ENCODE peak calls at places on chromosomes 1 and 21, in eight cellular contexts. O, N, L, Z, Q, T, M and Y are unnamed samples.
A peak's percentile ranks its signal among the peaks of the same experiment; 100 is the strongest.

GRCh38 chr1:103191327-103191726 is 83.0 kb upstream of the COL11A1 start:
- DNase-seq in O (no peak), N (no peak), L (peak; percentile 50), Z (no peak), Q (no peak), T (no peak), M (no peak), Y (no peak)

GRCh38 chr1:84721152-84721551 is 30.9 kb upstream of the SSX2IP start:
- DNase-seq in O (no peak), N (no peak), L (peak; percentile 34), Z (no peak), Q (no peak), T (no peak), M (no peak), Y (no peak)

GRCh38 chr1:9767964-9768668 is 55.6 kb downstream of the CLSTN1 start:
- DNase-seq in O (no peak), N (no peak), L (no peak), Z (no peak), Q (no peak), T (no peak), M (no peak), Y (no peak)

GRCh38 chr21:16302851-16303282 is 573.1 kb downstream of the USP25 start:
- DNase-seq in O (no peak), N (peak; percentile 45), L (peak; percentile 98), Z (no peak), Q (no peak), T (no peak), M (no peak), Y (peak; percentile 9)

GRCh38 chr1:149884433-149885363 is 14.7 kb upstream of the BOLA1 start:
- DNase-seq in O (no peak), N (no peak), L (peak; percentile 30), Z (no peak), Q (no peak), T (peak; percentile 65), M (no peak), Y (peak; percentile 73)

GRCh38 chr1:32372149-32372756 is 9.9 kb downstream of the TSSK3 start:
- DNase-seq in O (no peak), N (no peak), L (no peak), Z (peak; percentile 40), Q (no peak), T (no peak), M (peak; percentile 35), Y (no peak)

GRCh38 chr21:37074195-37074510 is 1.1 kb downstream of the TTC3 start:
- DNase-seq in O (no peak), N (no peak), L (no peak), Z (no peak), Q (no peak), T (no peak), M (no peak), Y (no peak)

GRCh38 chr1:71944006-71944405 is 338.3 kb downstream of the NEGR1 start:
- DNase-seq in O (no peak), N (no peak), L (no peak), Z (no peak), Q (no peak), T (no peak), M (no peak), Y (no peak)

GRCh38 chr1:38009088-38009840 is 3.3 kb upstream of the UTP11 start:
- DNase-seq in O (no peak), N (no peak), L (peak; percentile 97), Z (no peak), Q (no peak), T (no peak), M (peak; percentile 51), Y (peak; percentile 43)

GRCh38 chr1:231172411-231172810 is 10.6 kb downstream of the TRIM67 start:
- DNase-seq in O (no peak), N (peak; percentile 32), L (no peak), Z (no peak), Q (no peak), T (no peak), M (no peak), Y (no peak)

GRCh38 chr1:164704954-164705353 is 146.0 kb downstream of the PBX1 start:
- DNase-seq in O (no peak), N (no peak), L (no peak), Z (no peak), Q (no peak), T (no peak), M (no peak), Y (peak; percentile 51)

GRCh38 chr1:200850554-200850953 is 22.2 kb upstream of the GPR25 start:
- DNase-seq in O (no peak), N (no peak), L (no peak), Z (no peak), Q (no peak), T (no peak), M (no peak), Y (no peak)

GRCh38 chr1:116754203-116754977 is at the start of gene CD2:
- DNase-seq in O (no peak), N (no peak), L (no peak), Z (peak; percentile 44), Q (no peak), T (no peak), M (peak; percentile 61), Y (no peak)

GRCh38 chr1:112448937-112449629 is 53.1 kb downstream of the CTTNBP2NL start:
- DNase-seq in O (no peak), N (no peak), L (no peak), Z (no peak), Q (no peak), T (no peak), M (no peak), Y (no peak)

GRCh38 chr21:31710586-31710985 is 21.3 kb downstream of the SCAF4 start:
- DNase-seq in O (no peak), N (no peak), L (peak; percentile 67), Z (no peak), Q (no peak), T (no peak), M (no peak), Y (no peak)

GRCh38 chr1:57966751-57967406 is 543.0 kb upstream of the DAB1 start:
- DNase-seq in O (peak; percentile 2), N (no peak), L (no peak), Z (no peak), Q (no peak), T (no peak), M (no peak), Y (peak; percentile 91)

GRCh38 chr1:12697406-12697805 is 18.5 kb upstream of the AADACL3 start:
- DNase-seq in O (no peak), N (no peak), L (no peak), Z (no peak), Q (no peak), T (no peak), M (no peak), Y (no peak)

GRCh38 chr1:203325418-203326091 is 20.2 kb downstream of the BTG2 start:
- DNase-seq in O (no peak), N (peak; percentile 75), L (no peak), Z (no peak), Q (no peak), T (peak; percentile 75), M (no peak), Y (peak; percentile 68)

GRCh38 chr1:27811741-27812500 is 18.7 kb upstream of the PPP1R8 start:
- DNase-seq in O (no peak), N (no peak), L (no peak), Z (no peak), Q (no peak), T (no peak), M (no peak), Y (no peak)

GRCh38 chr21:25215698-25216384 is 391.4 kb downstream of the MRPL39 start:
- DNase-seq in O (no peak), N (no peak), L (no peak), Z (no peak), Q (no peak), T (no peak), M (no peak), Y (no peak)

GRCh38 chr1:33424610-33425009 is 6.3 kb downstream of the PHC2 start:
- DNase-seq in O (no peak), N (no peak), L (peak; percentile 28), Z (no peak), Q (no peak), T (no peak), M (no peak), Y (no peak)

GRCh38 chr21:29080454-29080930 is 7.0 kb upstream of the CCT8 start:
- DNase-seq in O (no peak), N (no peak), L (peak; percentile 31), Z (no peak), Q (no peak), T (no peak), M (no peak), Y (peak; percentile 31)

GRCh38 chr1:111739984-111740765 is 980 bp upstream of the INKA2 start:
- DNase-seq in O (no peak), N (peak; percentile 75), L (peak; percentile 74), Z (no peak), Q (no peak), T (peak; percentile 88), M (peak; percentile 23), Y (peak; percentile 81)

GRCh38 chr1:54121482-54122130 is 31.2 kb downstream of the CDCP2 start:
- DNase-seq in O (no peak), N (peak; percentile 77), L (peak; percentile 76), Z (peak; percentile 46), Q (peak; percentile 73), T (peak; percentile 94), M (peak; percentile 59), Y (peak; percentile 92)

GRCh38 chr21:28193189-28193588 is 799.5 kb downstream of the LTN1 start:
- DNase-seq in O (no peak), N (no peak), L (peak; percentile 26), Z (no peak), Q (no peak), T (no peak), M (no peak), Y (no peak)

GRCh38 chr1:44621841-44622286 is 52.4 kb downstream of the TMEM53 start:
- DNase-seq in O (no peak), N (no peak), L (no peak), Z (no peak), Q (no peak), T (no peak), M (no peak), Y (peak; percentile 88)

GRCh38 chr1:170698711-170699275 is 34.9 kb downstream of the PRRX1 start:
- DNase-seq in O (no peak), N (no peak), L (peak; percentile 37), Z (no peak), Q (no peak), T (peak; percentile 57), M (no peak), Y (peak; percentile 33)

GRCh38 chr1:153563339-153563952 is 2.2 kb downstream of the S100A2 start:
- DNase-seq in O (no peak), N (no peak), L (no peak), Z (no peak), Q (no peak), T (no peak), M (no peak), Y (peak; percentile 89)

GRCh38 chr1:93620169-93620840 is 61.3 kb downstream of the BCAR3 start:
- DNase-seq in O (no peak), N (no peak), L (no peak), Z (no peak), Q (no peak), T (no peak), M (no peak), Y (no peak)

GRCh38 chr1:225881081-225882007 is 836 bp downstream of the TMEM63A start:
- DNase-seq in O (no peak), N (peak; percentile 73), L (peak; percentile 30), Z (no peak), Q (peak; percentile 67), T (no peak), M (peak; percentile 45), Y (peak; percentile 78)

GRCh38 chr1:37288900-37289299 is 185.5 kb upstream of the ZC3H12A start:
- DNase-seq in O (no peak), N (no peak), L (no peak), Z (no peak), Q (no peak), T (no peak), M (no peak), Y (no peak)